ENCODE peak calls at places on chromosomes 12 and 14, in four cellular contexts. X, J, G and Y are unnamed samples. For H3K27me3, the result is how much of the 10 kb centered on the place peaks cover.

GRCh38 chr14:36604757-36605505 is 22.5 kb upstream of the NKX2-8 start:
- DNase-seq in X (peak), G (no peak), J (peak), Y (peak)

GRCh38 chr12:1527789-1528188 is 66.6 kb downstream of the FBXL14 start:
- DNase-seq in X (no peak), G (no peak), J (no peak), Y (peak)

GRCh38 chr14:94374749-94375148 is 13.7 kb downstream of the SERPINA1 start:
- DNase-seq in G (no peak), J (no peak), X (no peak), Y (peak)

GRCh38 chr12:1949771-1950470 is 31.5 kb upstream of the CACNA2D4 start:
- DNase-seq in X (no peak), G (no peak), J (no peak), Y (no peak)

GRCh38 chr12:65100140-65100539 is 21.0 kb downstream of the WIF1 start:
- DNase-seq in G (no peak), J (no peak), X (no peak), Y (peak)

GRCh38 chr12:90112668-90113067 is 404.0 kb upstream of the ATP2B1 start:
- DNase-seq in G (no peak), X (no peak), J (no peak), Y (no peak)

GRCh38 chr12:52521581-52522266 is 1.5 kb upstream of the KRT5 start:
- DNase-seq in G (no peak), X (no peak), J (peak), Y (no peak)

GRCh38 chr14:60724080-60724618 is at the start of gene SIX4:
- DNase-seq in X (peak), J (no peak), G (peak), Y (peak)

GRCh38 chr12:101564912-101565311 is 29.9 kb upstream of the MYBPC1 start:
- DNase-seq in G (no peak), J (no peak), X (no peak), Y (no peak)

GRCh38 chr12:1884651-1885050 is 33.8 kb downstream of the CACNA2D4 start:
- DNase-seq in J (no peak), X (no peak), G (no peak), Y (no peak)

GRCh38 chr14:79543966-79544365 is 667.3 kb downstream of the DIO2 start:
- DNase-seq in J (no peak), G (no peak), X (no peak), Y (no peak)

GRCh38 chr12:84637926-84638325 is 274.7 kb downstream of the SLC6A15 start:
- DNase-seq in J (no peak), G (no peak), X (no peak), Y (peak)

GRCh38 chr12:13534645-13535398 is 338.3 kb downstream of the EMP1 start:
- DNase-seq in G (peak), J (peak), X (peak), Y (peak)

GRCh38 chr12:8648598-8649205 is 13.9 kb downstream of the MFAP5 start:
- DNase-seq in X (no peak), G (no peak), J (peak), Y (no peak)

GRCh38 chr14:95346820-95347219 is 27.1 kb upstream of the CLMN start:
- DNase-seq in J (no peak), X (no peak), G (no peak), Y (no peak)

GRCh38 chr12:80196419-80196818 is 97.1 kb downstream of the OTOGL start:
- DNase-seq in G (no peak), J (no peak), X (no peak), Y (no peak)

GRCh38 chr12:124625867-124626675 is 58.7 kb upstream of the NCOR2 start:
- DNase-seq in G (peak), J (no peak), X (no peak), Y (peak)

GRCh38 chr12:74317741-74318140 is 219.9 kb upstream of the ATXN7L3B start:
- DNase-seq in X (no peak), J (no peak), G (no peak), Y (no peak)

GRCh38 chr12:47097276-47097896 is 17.6 kb upstream of the AMIGO2 start:
- DNase-seq in J (no peak), G (no peak), X (no peak), Y (peak)

GRCh38 chr12:12506541-12506940 is 56.1 kb downstream of the DUSP16 start:
- DNase-seq in X (peak), G (no peak), J (no peak), Y (no peak)

GRCh38 chr12:109153711-109154434 is 37.5 kb downstream of the ACACB start:
- DNase-seq in G (no peak), X (no peak), J (no peak), Y (peak)

GRCh38 chr12:51821423-51822260 is 26.9 kb downstream of the FIGNL2 start:
- DNase-seq in G (peak), J (peak), X (no peak), Y (no peak)

GRCh38 chr12:108449478-108449877 is 65.6 kb upstream of the FICD start:
- DNase-seq in G (no peak), X (no peak), J (no peak), Y (no peak)

GRCh38 chr12:103503546-103504480 is 8.0 kb upstream of the C12orf42 start:
- DNase-seq in J (peak), X (no peak), G (no peak), Y (no peak)

GRCh38 chr14:54683882-54684794 is 117.2 kb downstream of the SAMD4A start:
- DNase-seq in G (peak), J (no peak), X (peak), Y (peak)

GRCh38 chr14:72546359-72547035 is 347.4 kb downstream of the DPF3 start:
- DNase-seq in X (no peak), J (no peak), G (no peak), Y (no peak)

GRCh38 chr14:72547999-72548398 is 345.9 kb downstream of the DPF3 start:
- DNase-seq in G (no peak), J (no peak), X (no peak), Y (no peak)

GRCh38 chr14:72543325-72543724 is 350.6 kb downstream of the DPF3 start:
- DNase-seq in G (no peak), X (no peak), J (no peak), Y (no peak)

GRCh38 chr14:72545411-72546311 is 348.2 kb downstream of the DPF3 start:
- DNase-seq in X (no peak), J (no peak), G (no peak), Y (no peak)

DNA sequence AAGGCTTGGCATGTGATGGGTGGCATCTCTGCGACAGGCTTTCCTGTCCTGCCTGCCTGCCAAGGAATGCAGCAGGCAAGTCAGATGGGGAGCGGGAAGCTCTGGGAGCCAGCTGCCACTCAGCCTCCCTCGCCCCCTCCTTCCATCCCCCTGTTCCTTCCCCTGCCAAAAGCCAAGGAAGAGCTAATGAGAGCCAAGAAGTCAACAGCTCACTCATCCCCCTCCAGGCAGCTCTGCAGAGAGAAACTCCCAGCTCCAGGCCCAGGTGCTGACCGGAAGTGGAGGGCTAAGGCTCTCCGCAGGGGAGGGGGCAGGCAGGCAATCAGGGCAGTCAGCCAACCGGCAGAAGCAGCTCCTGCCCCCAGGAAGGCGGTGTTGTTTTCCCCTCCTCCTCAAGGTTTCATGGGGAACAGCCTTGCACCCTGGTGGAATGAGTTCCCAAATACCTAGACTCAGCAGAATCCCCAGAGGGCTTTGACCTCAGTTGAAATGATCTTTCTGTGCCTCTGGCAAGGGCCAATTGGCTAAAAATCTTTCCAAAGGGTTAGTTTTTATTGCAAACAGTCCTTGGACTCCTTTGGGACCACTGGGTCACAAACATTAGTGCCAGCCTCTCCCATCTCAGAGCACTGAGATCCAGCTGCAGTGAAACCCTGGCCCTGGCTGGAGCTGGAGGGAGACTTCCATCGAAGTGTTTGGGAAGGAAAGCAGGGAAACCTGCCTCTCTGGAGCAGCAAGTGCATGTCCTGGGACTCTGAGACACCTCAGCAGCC is 349.1 kb downstream of the DPF3 start:
- DNase-seq in J (no peak), X (no peak), G (no peak), Y (no peak)
- H3K27me3 ChIP-seq in J (under half), X (under half), G (under half), Y (under half)

DNA sequence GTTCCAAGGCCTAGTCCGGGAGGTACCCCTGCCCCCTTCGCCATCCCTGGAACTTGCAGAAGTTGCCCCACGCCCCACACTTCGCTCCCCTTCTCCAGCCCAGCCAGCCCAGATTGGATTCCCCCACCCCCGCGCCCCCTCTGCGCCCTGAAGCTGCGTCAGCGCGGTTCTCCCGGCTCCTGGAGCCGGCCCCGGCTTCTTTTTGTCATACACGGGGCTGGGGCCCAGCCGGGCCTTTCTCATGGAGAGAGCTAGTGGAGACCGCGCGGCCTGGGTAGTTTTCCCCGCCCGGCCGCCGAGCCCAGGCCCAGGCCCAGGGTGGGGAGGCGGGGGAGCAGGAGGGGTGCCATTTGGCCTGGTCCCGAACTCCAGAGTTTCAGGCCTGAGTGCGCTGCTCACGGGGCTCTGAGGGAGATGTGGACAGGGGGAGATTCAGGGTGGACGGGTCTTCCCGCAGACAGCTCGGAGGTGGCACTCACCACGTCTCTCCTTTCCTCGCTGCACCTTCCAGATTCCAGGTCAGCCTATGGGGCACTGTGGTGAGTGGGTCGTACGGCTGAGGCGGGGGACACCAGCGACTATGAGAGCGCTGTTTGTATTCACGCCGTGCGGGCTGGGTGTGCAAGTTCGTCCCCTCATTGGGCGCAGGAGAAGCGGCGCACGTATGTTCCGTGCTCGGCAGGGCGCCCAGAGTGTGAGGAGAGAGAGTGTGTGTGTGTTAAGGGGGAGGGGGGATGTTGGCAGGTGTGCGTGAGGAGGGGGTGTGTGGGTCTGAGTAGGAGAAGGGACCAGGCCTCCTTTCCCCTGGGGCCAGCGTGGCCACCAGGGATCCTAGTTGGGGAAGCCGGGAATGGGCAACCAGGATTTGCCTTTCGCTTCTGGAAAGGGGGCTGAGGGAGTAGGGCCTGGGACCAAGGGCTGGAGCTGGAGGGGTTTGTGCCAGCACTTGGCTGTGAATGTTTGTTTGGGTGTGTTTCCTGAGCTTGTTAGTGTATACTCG is 820 bp upstream of the LHX5 start:
- DNase-seq in X (no peak), J (no peak), G (no peak), Y (no peak)
- H3K27me3 ChIP-seq in X (half or more), J (under half), G (half or more), Y (half or more)

DNA sequence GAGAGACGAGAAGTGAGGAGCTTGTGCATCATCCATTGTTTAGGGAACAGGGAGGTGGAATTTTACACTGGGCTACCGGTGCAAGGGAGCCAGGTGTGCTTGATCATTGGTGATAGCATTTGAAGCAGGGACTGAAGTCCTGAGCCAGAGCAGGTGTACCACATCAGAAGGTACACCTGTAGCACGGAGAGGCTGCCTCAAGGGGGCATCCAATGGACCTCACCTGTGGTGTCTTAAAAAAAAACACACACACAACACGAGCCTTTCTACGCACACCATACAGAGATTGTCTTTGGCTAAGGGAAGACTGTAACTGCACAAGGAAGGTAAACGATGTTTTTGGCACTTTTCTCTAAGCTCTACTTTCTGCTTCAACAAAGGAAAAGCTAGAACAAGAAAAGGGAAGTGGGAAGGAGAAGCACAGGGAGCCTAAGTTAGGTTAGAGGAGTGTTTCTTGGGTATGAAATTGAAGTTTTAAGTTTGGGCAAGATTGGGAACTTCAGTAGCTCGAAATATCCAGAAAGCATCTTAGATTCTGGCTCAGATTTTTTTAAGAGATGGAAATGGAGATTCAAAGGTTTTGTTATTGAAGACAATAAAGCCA is 334.3 kb upstream of the FBXO33 start:
- DNase-seq in G (no peak), X (no peak), J (no peak), Y (no peak)
- H3K27me3 ChIP-seq in G (under half), X (under half), J (under half), Y (under half)

GRCh38 chr12:120625557-120626419 is 14.6 kb upstream of the CABP1 start:
- DNase-seq in X (no peak), J (no peak), G (no peak), Y (no peak)

GRCh38 chr12:120631097-120631496 is 9.3 kb upstream of the CABP1 start:
- DNase-seq in X (no peak), J (no peak), G (no peak), Y (no peak)

GRCh38 chr12:120628919-120629318 is 11.5 kb upstream of the CABP1 start:
- DNase-seq in X (no peak), G (no peak), J (no peak), Y (no peak)

GRCh38 chr12:120630139-120630895 is 10.1 kb upstream of the CABP1 start:
- DNase-seq in J (no peak), X (no peak), G (no peak), Y (no peak)
- H3K27me3 ChIP-seq in J (under half), X (under half), G (under half), Y (under half)

GRCh38 chr12:53976823-53977595 is 2.3 kb upstream of the HOTAIR start:
- DNase-seq in J (no peak), X (no peak), G (no peak), Y (no peak)
- H3K27me3 ChIP-seq in J (under half), X (half or more), G (half or more), Y (under half)

DNA sequence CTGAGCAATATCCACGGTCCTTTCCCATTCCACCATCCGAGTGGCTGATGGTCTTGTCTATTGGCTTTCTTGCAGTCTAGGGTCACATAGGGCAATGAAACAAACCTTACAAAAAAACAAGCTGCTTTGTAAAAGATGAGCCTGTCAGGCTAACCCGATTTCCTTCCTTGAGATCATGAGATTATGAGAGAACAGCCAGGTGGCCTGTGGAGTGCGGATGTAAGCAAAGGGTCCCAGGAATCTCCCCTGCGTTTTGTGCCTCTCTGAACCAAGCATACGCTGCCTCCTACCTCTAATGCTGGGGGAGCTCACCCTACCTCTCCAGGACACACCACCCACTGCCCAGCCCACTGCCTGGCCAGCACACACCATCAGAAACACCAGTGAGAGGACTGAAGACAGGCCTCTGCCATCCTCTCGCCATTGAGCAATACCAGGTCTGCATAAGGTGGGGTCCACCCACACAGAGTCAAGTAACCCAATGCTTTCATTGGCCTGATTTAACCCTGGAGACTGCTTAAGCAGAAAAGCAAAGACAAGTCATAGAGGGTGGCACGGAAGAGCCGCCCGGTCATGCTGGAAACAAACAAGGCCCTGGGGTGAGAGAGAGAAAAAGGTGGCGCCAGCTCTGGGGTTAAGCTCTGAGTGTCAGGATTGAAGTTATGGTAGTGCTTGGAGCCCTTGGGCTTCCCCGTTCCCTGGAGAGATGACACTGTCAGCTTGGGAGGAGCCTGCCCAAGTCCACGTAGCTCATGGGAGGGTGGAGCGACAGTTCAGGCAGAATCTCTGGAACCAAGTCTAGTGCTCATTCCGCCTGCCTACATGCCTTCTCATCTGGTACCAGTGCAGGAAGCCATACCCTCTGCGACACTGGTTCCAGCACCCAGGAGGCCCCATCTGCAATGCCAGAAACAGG is 46.6 kb downstream of the CALM1 start:
- DNase-seq in G (no peak), X (no peak), J (no peak), Y (no peak)
- H3K27me3 ChIP-seq in G (under half), X (under half), J (under half), Y (under half)

GRCh38 chr12:63154560-63154959 is 3.6 kb upstream of the AVPR1A start:
- DNase-seq in G (no peak), X (no peak), J (no peak), Y (no peak)
- H3K27me3 ChIP-seq in G (half or more), X (under half), J (under half), Y (under half)